ENCODE peak calls at places on chromosome 18, in nine cellular contexts. W is spleen; F is left ventricle myocardium inferior; B is stomach; S is ascending aorta; N is A673; D is CD8-positive, alpha-beta memory T cell; V is MM.1S; X is kidney. T is an unnamed sample. For H3K4me1, the result is how much of the 10 kb centered on the place peaks cover.

GRCh38 chr18:51006948-51007786 is 22.8 kb upstream of the SMAD4 start:
- DNase-seq in V (no peak), B (no peak), F (no peak), N (no peak), S (no peak), W (no peak), D (no peak), X (no peak), T (no peak)

GRCh38 chr18:42231796-42232195 is 276.8 kb downstream of the PIK3C3 start:
- DNase-seq in D (no peak), B (no peak), S (no peak), W (no peak), X (no peak), V (no peak), N (no peak), F (no peak), T (no peak)

GRCh38 chr18:61743775-61744531 is 148.9 kb downstream of the RNF152 start:
- DNase-seq in N (peak), S (no peak), D (no peak), V (no peak), B (no peak), W (no peak), X (no peak), F (peak), T (no peak)

GRCh38 chr18:57603871-57604270 is 17.4 kb upstream of the FECH start:
- DNase-seq in W (no peak), D (no peak), B (no peak), X (no peak), S (no peak), F (no peak), V (no peak), N (no peak), T (no peak)

GRCh38 chr18:4004176-4004829 is 450.8 kb downstream of the DLGAP1 start:
- DNase-seq in F (no peak), D (no peak), W (no peak), S (no peak), V (no peak), X (no peak), B (no peak), N (peak), T (no peak)

GRCh38 chr18:75823376-75823950 is 396.0 kb upstream of the SMIM21 start:
- DNase-seq in F (no peak), S (no peak), V (no peak), D (no peak), B (no peak), N (no peak), X (no peak), W (no peak), T (no peak)

GRCh38 chr18:9017170-9017899 is 85.2 kb upstream of the NDUFV2 start:
- DNase-seq in W (peak), V (peak), F (peak), X (no peak), B (peak), D (peak), S (peak), N (peak), T (peak)

GRCh38 chr18:78659748-78660147 is 319.9 kb upstream of the SALL3 start:
- DNase-seq in B (no peak), F (no peak), W (no peak), D (no peak), S (no peak), N (no peak), X (no peak), V (no peak), T (no peak)

GRCh38 chr18:10659000-10659399 is 133.2 kb downstream of the NAPG start:
- DNase-seq in V (no peak), F (no peak), D (no peak), S (no peak), B (no peak), X (no peak), W (no peak), N (no peak), T (no peak)

GRCh38 chr18:8045890-8046289 is 478.8 kb downstream of the PTPRM start:
- DNase-seq in V (no peak), X (no peak), N (no peak), B (no peak), F (no peak), S (no peak), D (no peak), W (no peak), T (no peak)

GRCh38 chr18:7619676-7620075 is 52.6 kb downstream of the PTPRM start:
- DNase-seq in N (no peak), S (no peak), X (no peak), F (no peak), B (no peak), V (no peak), D (no peak), W (no peak), T (no peak)

GRCh38 chr18:48777737-48778111 is 173.0 kb downstream of the SMAD7 start:
- DNase-seq in W (no peak), S (no peak), N (no peak), X (peak), B (no peak), D (no peak), V (no peak), F (no peak), T (no peak)

GRCh38 chr18:48777026-48777736 is 173.6 kb downstream of the SMAD7 start:
- DNase-seq in W (peak), D (peak), S (peak), B (peak), V (peak), F (peak), X (peak), N (peak), T (peak)

GRCh38 chr18:48776641-48777025 is 174.1 kb downstream of the SMAD7 start:
- DNase-seq in X (no peak), F (no peak), V (no peak), N (no peak), S (no peak), B (no peak), D (no peak), W (no peak), T (no peak)

GRCh38 chr18:48779462-48779861 is 171.3 kb downstream of the SMAD7 start:
- DNase-seq in B (no peak), V (no peak), F (no peak), S (no peak), W (no peak), D (no peak), N (no peak), X (peak), T (no peak)

GRCh38 chr18:48778344-48779011 is 172.3 kb downstream of the SMAD7 start:
- DNase-seq in S (no peak), N (no peak), B (no peak), X (peak), F (no peak), W (no peak), V (no peak), D (no peak), T (no peak)
- H3K4me1 ChIP-seq in S (under half), N (under half), B (under half), X (under half), F (half or more), W (under half), V (under half), D (under half), T (under half)

DNA sequence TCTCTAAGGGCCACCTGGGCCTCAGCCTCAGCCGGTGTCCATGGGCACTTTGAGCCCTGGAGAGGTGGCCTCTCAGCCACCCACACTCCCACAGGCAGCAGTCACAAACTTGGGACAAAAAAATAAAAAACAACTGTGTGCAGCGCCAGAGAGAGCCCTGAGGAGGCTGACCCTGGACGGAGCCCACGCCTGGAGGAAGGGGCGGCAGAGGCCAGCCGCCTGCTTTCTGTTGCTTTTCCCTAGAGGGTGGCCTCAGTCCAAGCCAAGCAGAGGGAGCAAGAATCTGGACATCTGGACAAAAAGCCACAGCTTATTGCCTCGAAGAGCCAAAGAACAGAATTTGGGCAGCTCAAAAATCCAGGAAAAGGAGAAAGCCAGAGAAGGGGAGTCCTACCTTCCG is 43.3 kb upstream of the LDLRAD4 start:
- DNase-seq in F (no peak), S (no peak), B (no peak), W (no peak), D (no peak), X (peak), V (no peak), N (no peak), T (no peak)
- H3K4me3 ChIP-seq in F (no peak), S (no peak), B (no peak), W (no peak), D (no peak), X (no peak), V (no peak), N (no peak), T (no peak)

GRCh38 chr18:55300469-55301195 is 287.4 kb downstream of the TCF4 start:
- DNase-seq in S (no peak), D (no peak), V (no peak), X (no peak), W (no peak), F (no peak), B (no peak), N (peak), T (no peak)
- H3K4me1 ChIP-seq in S (under half), D (under half), V (under half), X (under half), W (under half), F (half or more), B (under half), N (under half), T (under half)

GRCh38 chr18:58676270-58676669 is 5.0 kb downstream of the MALT1 start:
- DNase-seq in D (no peak), B (no peak), W (no peak), F (no peak), S (no peak), V (no peak), N (no peak), X (no peak), T (no peak)

GRCh38 chr18:58671941-58672565 is 788 bp downstream of the MALT1 start:
- DNase-seq in B (peak), W (no peak), N (peak), F (peak), X (no peak), D (no peak), S (no peak), V (peak), T (no peak)

GRCh38 chr18:58671122-58671940 is at the start of gene MALT1:
- DNase-seq in V (peak), W (peak), S (peak), N (peak), F (peak), X (peak), B (peak), D (peak), T (peak)

GRCh38 chr18:58674159-58674558 is 2.9 kb downstream of the MALT1 start:
- DNase-seq in S (no peak), N (no peak), X (no peak), F (no peak), D (no peak), W (no peak), V (no peak), B (no peak), T (no peak)

DNA sequence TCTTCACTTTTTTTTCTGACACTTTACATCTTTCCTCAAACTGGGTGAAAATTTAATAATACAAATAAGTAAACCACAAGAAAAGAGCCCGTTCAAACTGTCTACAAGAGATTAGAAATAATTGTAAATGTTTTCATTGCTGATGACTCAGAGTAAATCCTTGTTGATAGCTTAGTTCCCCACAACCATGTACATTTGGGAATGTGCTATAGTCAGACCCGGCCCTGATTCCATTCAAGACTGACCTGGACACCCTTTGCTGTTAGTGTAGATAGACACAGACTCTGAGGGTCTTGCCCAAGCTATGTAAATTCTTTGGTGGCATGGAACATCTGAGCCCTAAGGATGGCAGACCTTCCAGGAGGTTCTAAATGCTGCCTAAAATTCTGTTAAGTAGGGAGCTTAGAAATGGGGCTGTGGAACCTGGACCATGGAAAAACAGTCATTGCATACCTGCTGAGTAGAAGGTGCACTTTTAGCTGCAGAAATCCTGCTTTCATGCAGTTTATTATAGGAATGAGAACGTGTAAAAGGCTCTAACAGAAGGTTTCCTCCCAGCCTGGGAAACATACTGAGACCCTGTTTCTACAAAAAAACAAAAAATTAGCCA is 3.7 kb downstream of the MALT1 start:
- DNase-seq in B (no peak), X (no peak), N (no peak), F (no peak), V (no peak), W (no peak), S (no peak), D (no peak), T (no peak)
- H3K4me3 ChIP-seq in B (no peak), X (no peak), N (no peak), F (no peak), V (no peak), W (no peak), S (no peak), D (no peak), T (no peak)

DNA sequence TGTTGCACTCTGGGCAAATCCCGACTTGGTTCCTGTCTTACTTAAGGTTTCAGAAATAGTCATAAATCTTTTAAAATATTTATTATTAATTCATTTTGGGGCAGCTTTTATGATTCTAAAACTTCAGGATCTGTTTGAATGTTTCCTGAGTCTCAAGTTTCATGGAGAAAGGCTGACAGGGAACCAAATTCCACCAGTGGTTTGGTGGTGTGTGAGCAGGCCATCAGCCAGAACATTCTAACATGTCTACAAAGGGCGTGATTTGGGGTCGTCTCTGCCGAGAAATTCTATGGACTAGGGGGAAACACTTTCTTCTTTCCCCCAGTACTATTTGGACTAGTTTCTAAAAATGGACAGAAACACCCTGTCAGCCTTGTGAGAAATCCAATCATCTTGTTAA is 366.4 kb downstream of the ZNF521 start:
- DNase-seq in D (no peak), X (no peak), N (no peak), S (no peak), W (no peak), B (no peak), F (no peak), V (no peak), T (no peak)
- H3K4me1 ChIP-seq in D (under half), X (under half), N (under half), S (under half), W (under half), B (under half), F (under half), V (under half), T (under half)

DNA sequence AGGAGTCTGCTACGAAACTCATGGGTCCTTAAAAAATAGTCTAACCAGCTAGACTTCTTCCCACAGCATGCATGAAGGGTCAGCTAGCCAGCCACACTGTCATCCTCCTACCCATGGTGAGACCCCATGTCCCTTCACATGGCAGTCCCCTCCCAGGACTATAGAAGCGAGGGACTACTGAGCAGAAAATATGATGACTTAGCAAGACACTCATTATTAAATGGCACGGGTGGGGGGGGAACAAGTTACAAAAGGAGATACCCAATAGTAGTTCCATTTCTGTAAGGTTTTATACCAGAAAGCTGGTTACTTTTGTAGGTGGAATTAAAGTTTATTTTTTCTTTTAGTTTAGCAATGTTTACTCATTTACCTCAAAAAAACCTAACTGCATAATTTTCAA is 31.5 kb downstream of the ST8SIA5 start:
- DNase-seq in S (no peak), X (no peak), B (no peak), D (no peak), F (no peak), N (no peak), W (no peak), V (no peak), T (no peak)
- H3K4me3 ChIP-seq in S (no peak), X (no peak), B (no peak), D (no peak), F (no peak), N (no peak), W (no peak), V (no peak), T (no peak)

DNA sequence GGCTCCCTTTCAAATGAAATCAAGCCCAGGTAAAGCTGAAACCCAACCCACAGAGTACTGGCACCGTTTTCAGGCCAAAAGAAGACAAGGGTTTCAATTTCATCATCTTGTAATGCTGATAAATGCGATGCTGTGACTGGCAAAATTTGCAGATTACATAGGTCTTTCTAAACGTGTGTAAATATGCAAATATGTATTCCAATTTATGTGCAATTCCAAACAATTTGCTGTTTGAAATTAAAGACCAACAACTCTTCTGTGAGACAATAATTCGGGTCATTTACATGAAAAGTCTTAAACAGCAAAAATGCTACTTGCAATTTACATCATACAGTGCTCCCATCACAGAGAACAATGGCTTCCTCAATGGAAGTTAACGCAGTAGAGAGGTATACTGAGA is 2.8 kb upstream of the ZNF532 start:
- DNase-seq in W (no peak), F (no peak), N (no peak), X (no peak), V (no peak), B (no peak), S (no peak), D (no peak), T (no peak)
- H3K4me1 ChIP-seq in W (under half), F (half or more), N (half or more), X (under half), V (under half), B (under half), S (under half), D (under half), T (half or more)

GRCh38 chr18:64777561-64777960 is 628.7 kb upstream of the LINC00305 start:
- DNase-seq in S (no peak), B (no peak), F (no peak), W (no peak), D (no peak), X (no peak), V (no peak), N (no peak), T (no peak)
- H3K4me3 ChIP-seq in S (no peak), B (no peak), F (no peak), W (no peak), D (no peak), X (no peak), V (no peak), N (no peak), T (no peak)

GRCh38 chr18:805755-806110 is 6.3 kb downstream of the YES1 start:
- DNase-seq in W (no peak), N (no peak), F (no peak), D (no peak), X (no peak), S (no peak), V (no peak), B (no peak), T (no peak)
- H3K4me1 ChIP-seq in W (under half), N (under half), F (half or more), D (under half), X (under half), S (under half), V (under half), B (under half), T (under half)

T was measured in sigmoid colon.